ENCODE peak calls at places on chromosomes 12 and 14, in six cellular contexts. L is stomach, I is prostate gland, Z is Peyer's patch, K is IMR-90, H is left ventricle myocardium inferior. C is an unnamed sample. For H3K4me1 and H3K36me3, the result is how much of the 10 kb centered on the place peaks cover.

GRCh38 chr14:67765192-67765834 is 51.1 kb downstream of the ZFYVE26 start:
- DNase-seq in L (no peak), I (no peak), Z (no peak), K (no peak), H (no peak), C (no peak)

GRCh38 chr14:90576981-90577660 is 180.3 kb downstream of the CALM1 start:
- DNase-seq in L (no peak), I (no peak), Z (peak), K (no peak), H (no peak), C (no peak)

GRCh38 chr12:49842519-49843352 is at the start of gene BCDIN3D:
- DNase-seq in L (peak), I (peak), Z (peak), K (peak), H (peak), C (peak)

GRCh38 chr12:76450690-76451089 is 102.5 kb upstream of the BBS10 start:
- DNase-seq in L (no peak), I (no peak), Z (no peak), K (peak), H (no peak), C (no peak)

GRCh38 chr14:29587761-29588160 is 339.9 kb downstream of the PRKD1 start:
- DNase-seq in L (no peak), I (no peak), Z (no peak), K (no peak), H (no peak), C (no peak)

GRCh38 chr14:68266998-68267397 is 447.4 kb downstream of the RAD51B start:
- DNase-seq in L (no peak), I (no peak), Z (no peak), K (no peak), H (no peak), C (no peak)

GRCh38 chr12:70242695-70243509 is at the start of gene CNOT2:
- DNase-seq in L (peak), I (peak), Z (peak), K (peak), H (peak), C (peak)

GRCh38 chr14:38994721-38995120 is 108.3 kb downstream of the SEC23A start:
- DNase-seq in L (no peak), I (no peak), Z (no peak), K (no peak), H (no peak), C (no peak)

GRCh38 chr12:89016970-89017778 is 335.1 kb downstream of the DUSP6 start:
- DNase-seq in L (no peak), I (peak), Z (no peak), K (peak), H (peak), C (no peak)

GRCh38 chr12:83945871-83946270 is 966.7 kb downstream of the SLC6A15 start:
- DNase-seq in L (no peak), I (no peak), Z (no peak), K (peak), H (no peak), C (no peak)

GRCh38 chr12:67193705-67194104 is 75.5 kb upstream of the CAND1 start:
- DNase-seq in L (no peak), I (no peak), Z (no peak), K (peak), H (no peak), C (no peak)

GRCh38 chr12:10756194-10756593 is 33.1 kb upstream of the YBX3 start:
- DNase-seq in L (no peak), I (no peak), Z (no peak), K (no peak), H (no peak), C (no peak)

GRCh38 chr12:58920956-58921861 is 905 bp upstream of the LRIG3 start:
- DNase-seq in L (no peak), I (no peak), Z (no peak), K (no peak), H (no peak), C (no peak)

GRCh38 chr12:92038476-92038875 is 107.2 kb downstream of the BTG1 start:
- DNase-seq in L (no peak), I (no peak), Z (no peak), K (no peak), H (no peak), C (no peak)
- H3K4me1 ChIP-seq in L (under half), I (under half), Z (under half), K (under half), H (under half), C (under half)

GRCh38 chr12:13559318-13559978 is 362.9 kb downstream of the EMP1 start:
- DNase-seq in L (peak), I (no peak), Z (peak), K (no peak), H (no peak), C (no peak)
- TF ChIP-seq CTCF in L (no peak), I (no peak), Z (no peak), K (no peak), H (no peak), C (no peak)

DNA sequence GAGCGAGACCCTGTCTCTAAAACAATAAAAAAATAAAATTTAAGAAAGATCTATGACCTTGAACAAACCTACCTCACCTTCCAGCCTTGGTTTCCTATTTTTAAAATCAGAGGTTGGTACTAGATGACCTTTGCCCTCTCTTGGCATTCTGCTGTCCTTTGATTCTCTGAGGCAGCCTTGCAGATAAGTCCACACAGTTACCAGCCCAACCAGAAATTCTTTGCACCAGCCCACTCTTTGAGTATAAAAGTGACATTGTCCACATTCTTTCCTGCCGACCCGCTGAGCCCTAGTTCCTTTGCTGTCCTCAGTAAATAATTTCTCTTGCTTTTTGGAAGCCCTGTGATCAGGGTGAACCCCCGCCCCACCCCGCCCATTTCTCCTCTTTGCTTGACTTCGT is 150.4 kb downstream of the PHETA1 start:
- DNase-seq in L (no peak), I (no peak), Z (no peak), K (no peak), H (no peak), C (no peak)
- H3K36me3 ChIP-seq in L (under half), I (under half), Z (under half), K (under half), H (under half), C (under half)

GRCh38 chr14:95472819-95473251 is 43.6 kb downstream of the SYNE3 start:
- DNase-seq in L (no peak), I (no peak), Z (no peak), K (no peak), H (no peak), C (no peak)

GRCh38 chr14:95474486-95474885 is 42.0 kb downstream of the SYNE3 start:
- DNase-seq in L (no peak), I (no peak), Z (no peak), K (no peak), H (no peak), C (no peak)

GRCh38 chr14:95476747-95477146 is 39.7 kb downstream of the SYNE3 start:
- DNase-seq in L (no peak), I (no peak), Z (no peak), K (no peak), H (no peak), C (no peak)

GRCh38 chr14:95475540-95476240 is 40.8 kb downstream of the SYNE3 start:
- DNase-seq in L (no peak), I (no peak), Z (no peak), K (no peak), H (no peak), C (no peak)

GRCh38 chr14:95474941-95475340 is 41.5 kb downstream of the SYNE3 start:
- DNase-seq in L (no peak), I (no peak), Z (no peak), K (no peak), H (no peak), C (no peak)
- H3K4me1 ChIP-seq in L (under half), I (under half), Z (under half), K (under half), H (half or more), C (under half)

GRCh38 chr12:29024117-29024516 is 125.0 kb upstream of the FAR2 start:
- DNase-seq in L (no peak), I (no peak), Z (no peak), K (no peak), H (no peak), C (no peak)
- TF ChIP-seq CTCF in L (no peak), I (no peak), Z (no peak), K (peak), H (no peak), C (no peak)

GRCh38 chr14:37924622-37925021 is 283.1 kb upstream of the SSTR1 start:
- DNase-seq in L (no peak), I (no peak), Z (no peak), K (no peak), H (no peak), C (no peak)
- H3K36me3 ChIP-seq in L (under half), I (under half), Z (under half), K (under half), H (under half), C (under half)

GRCh38 chr14:100093322-100093721 is 28.1 kb downstream of the EVL start:
- DNase-seq in L (no peak), I (no peak), Z (no peak), K (no peak), H (no peak), C (no peak)

GRCh38 chr14:100088226-100088625 is 23.0 kb downstream of the EVL start:
- DNase-seq in L (no peak), I (no peak), Z (no peak), K (no peak), H (no peak), C (no peak)

GRCh38 chr14:100092832-100093231 is 27.6 kb downstream of the EVL start:
- DNase-seq in L (no peak), I (no peak), Z (no peak), K (no peak), H (no peak), C (no peak)

GRCh38 chr14:100086361-100086760 is 21.1 kb downstream of the EVL start:
- DNase-seq in L (no peak), I (no peak), Z (no peak), K (no peak), H (no peak), C (no peak)

DNA sequence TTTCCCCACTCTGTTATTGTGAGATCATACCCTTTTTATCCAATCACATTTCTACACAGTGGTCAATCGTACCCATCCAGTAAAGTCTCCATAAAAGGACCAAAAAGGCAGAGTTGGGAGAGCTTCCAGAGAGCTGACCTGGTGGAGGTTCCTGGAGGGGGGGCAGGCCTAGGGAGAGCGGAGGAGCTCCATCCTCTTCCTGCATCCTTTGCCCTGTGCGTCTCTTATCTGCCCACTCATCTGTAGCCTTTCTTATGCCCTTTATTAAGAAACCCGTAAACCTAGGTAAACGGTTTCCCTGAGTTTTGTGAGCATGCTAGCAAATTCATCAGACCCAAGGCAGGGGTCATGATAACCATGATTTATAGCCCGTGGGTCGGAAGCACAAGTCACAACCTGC is 26.2 kb downstream of the EVL start:
- DNase-seq in L (no peak), I (no peak), Z (no peak), K (no peak), H (no peak), C (no peak)
- H3K4me1 ChIP-seq in L (under half), I (under half), Z (under half), K (under half), H (under half), C (under half)

C was measured in lower lobe of right lung.